ENCODE peak calls at places on chromosomes 12 and 14, in six cellular contexts. I is stimulated activated naive CD8-positive, alpha-beta T cell treated with anti-CD3 and anti-CD28 coated beads, Interleukin-15, Interleukin-2, amounts not matched to agents 100 U/mL and 50 U/mL, for 24 hours; K is stimulated activated CD8-positive, alpha-beta memory T cell treated with anti-CD3 and anti-CD28 coated beads, Interleukin-2, amount 100 ng/mL, for 1 hour; B is WERI-Rb-1; Q is progenitor cell of endocrine pancreas; Z is HEK293T. P is an unnamed sample.

GRCh38 chr14:91413547-91414474 is 3.8 kb downstream of the CCDC88C start:
- DNase-seq in I (no peak), K (no peak), B (peak), Q (peak), Z (no peak), P (no peak)

GRCh38 chr14:68094158-68094557 is 274.6 kb downstream of the RAD51B start:
- DNase-seq in I (no peak), K (no peak), B (no peak), Q (no peak), Z (no peak), P (no peak)

GRCh38 chr12:25001311-25001710 is 52.4 kb upstream of the BCAT1 start:
- DNase-seq in I (no peak), K (no peak), B (no peak), Q (no peak), Z (no peak), P (no peak)

GRCh38 chr14:100054553-100055075 is 10.6 kb upstream of the EVL start:
- DNase-seq in I (peak), K (no peak), B (no peak), Q (no peak), Z (no peak), P (no peak)

GRCh38 chr12:84638811-84639368 is 273.7 kb downstream of the SLC6A15 start:
- DNase-seq in I (no peak), K (no peak), B (no peak), Q (no peak), Z (no peak), P (no peak)

GRCh38 chr12:52151859-52152783 is 39.7 kb downstream of the KRT80 start:
- DNase-seq in I (peak), K (peak), B (peak), Q (peak), Z (peak), P (no peak)

GRCh38 chr12:52171950-52172512 is 19.8 kb downstream of the KRT80 start:
- DNase-seq in I (peak), K (no peak), B (peak), Q (peak), Z (peak), P (no peak)

GRCh38 chr12:103505371-103506236 is 9.8 kb upstream of the C12orf42 start:
- DNase-seq in I (peak), K (no peak), B (no peak), Q (no peak), Z (no peak), P (no peak)

GRCh38 chr12:78898416-78898815 is 33.8 kb downstream of the SYT1 start:
- DNase-seq in I (no peak), K (no peak), B (no peak), Q (no peak), Z (no peak), P (no peak)

GRCh38 chr12:72057330-72057911 is 118.8 kb downstream of the TPH2 start:
- DNase-seq in I (no peak), K (no peak), B (no peak), Q (no peak), Z (no peak), P (no peak)

GRCh38 chr12:902581-902980 is 46.9 kb downstream of the RAD52 start:
- DNase-seq in I (no peak), K (no peak), B (no peak), Q (no peak), Z (no peak), P (no peak)

GRCh38 chr14:54564071-54564798 is 2.7 kb upstream of the SAMD4A start:
- DNase-seq in I (no peak), K (no peak), B (no peak), Q (no peak), Z (no peak), P (no peak)